ENCODE peak calls at places on chromosomes 13 and 19, in eight cellular contexts. M is brain microvascular endothelial cell, C is OCI-LY7, L is GM12865, G is activated T-cell treated with anti-CD3 and anti-CD28 coated beads for 1 hour, U is AG04449, I is AG04450, B is posterior cingulate gyrus. J is an unnamed sample.

GRCh38 chr19:13056052-13056660 is 46.5 kb downstream of the LYL1 start:
- DNase-seq in M (no peak), G (no peak), U (no peak), L (no peak), B (no peak), C (no peak), I (no peak), J (no peak)

GRCh38 chr13:24671367-24672117 is 8.7 kb upstream of the ATP12A start:
- DNase-seq in U (peak; percentile 65), M (peak; percentile 86), G (no peak), L (peak; percentile 47), B (no peak), I (peak; percentile 61), C (peak; percentile 59), J (no peak)

GRCh38 chr13:105787518-105788085 is 747.9 kb downstream of the EFNB2 start:
- DNase-seq in I (no peak), B (no peak), L (no peak), U (no peak), C (no peak), G (no peak), M (no peak), J (no peak)

GRCh38 chr13:27834095-27834494 is 41.8 kb downstream of the GSX1 start:
- DNase-seq in U (no peak), M (no peak), L (no peak), G (no peak), I (no peak), C (no peak), B (no peak), J (no peak)

GRCh38 chr19:38389101-38389925 is 816 bp downstream of the SPRED3 start:
- DNase-seq in I (peak; percentile 30), B (peak; percentile 42), L (no peak), C (no peak), M (peak; percentile 72), U (no peak), G (no peak), J (peak; percentile 18)

GRCh38 chr13:23960566-23961156 is 63.4 kb upstream of the C1QTNF9B start:
- DNase-seq in M (peak; percentile 46), U (no peak), B (no peak), C (peak; percentile 27), L (peak; percentile 43), G (no peak), I (no peak), J (no peak)

GRCh38 chr13:95357875-95358274 is 56.6 kb upstream of the ABCC4 start:
- DNase-seq in M (no peak), L (no peak), B (no peak), G (no peak), U (no peak), I (no peak), C (no peak), J (no peak)

GRCh38 chr13:50131998-50132936 is 117.0 kb downstream of the KCNRG start:
- DNase-seq in M (no peak), U (no peak), L (no peak), G (no peak), I (no peak), C (no peak), B (no peak), J (no peak)

GRCh38 chr13:41060723-41061074 is 610 bp upstream of the WBP4 start:
- DNase-seq in C (peak; percentile 86), G (peak; percentile 75), U (no peak), M (no peak), B (peak; percentile 83), I (no peak), L (peak; percentile 94), J (peak; percentile 83)

GRCh38 chr19:58007285-58007684 is 4.7 kb upstream of the ZNF606 start:
- DNase-seq in G (no peak), M (no peak), L (no peak), C (peak; percentile 22), U (no peak), I (no peak), B (no peak), J (no peak)